ENCODE peak calls at places on chromosomes 6 and 20, in nine cellular contexts. M is endodermal cell, P is IMR-90, A is heart right ventricle, Y is ovary, T is pancreas, F is fibroblast of lung, E is PC-3, R is hepatocyte. G is an unnamed sample. For H3K4me1, the result is how much of the 10 kb centered on the place peaks cover.

GRCh38 chr6:146892613-146893401 is 294.0 kb downstream of the ADGB start:
- DNase-seq in Y (no peak), P (peak), F (peak), A (no peak), M (no peak), T (no peak), R (no peak), E (peak), G (no peak)

GRCh38 chr20:9052136-9052535 is 16.8 kb upstream of the PLCB4 start:
- DNase-seq in A (no peak), P (no peak), R (no peak), F (no peak), Y (no peak), E (no peak), T (no peak), M (no peak), G (no peak)

GRCh38 chr20:48166082-48166835 is 381.0 kb upstream of the SULF2 start:
- DNase-seq in P (no peak), E (peak), F (no peak), A (no peak), T (no peak), R (no peak), M (no peak), Y (no peak), G (no peak)

GRCh38 chr20:5002077-5002413 is 735 bp upstream of the SLC23A2 start:
- DNase-seq in T (peak), F (no peak), R (no peak), M (peak), P (no peak), E (no peak), Y (no peak), A (no peak), G (peak)

GRCh38 chr6:5507056-5507722 is 245.9 kb downstream of the FARS2 start:
- DNase-seq in P (no peak), R (no peak), M (no peak), A (no peak), E (no peak), T (no peak), Y (no peak), F (no peak), G (no peak)

GRCh38 chr6:33609444-33610034 is 11.6 kb upstream of the ITPR3 start:
- DNase-seq in T (no peak), A (peak), F (peak), M (no peak), E (peak), Y (no peak), R (no peak), P (peak), G (peak)

GRCh38 chr20:635028-635427 is 18.0 kb downstream of the SRXN1 start:
- DNase-seq in F (no peak), Y (no peak), E (no peak), M (no peak), T (no peak), R (no peak), A (no peak), P (no peak), G (no peak)

GRCh38 chr6:168983925-168984324 is 269.7 kb downstream of the THBS2 start:
- DNase-seq in A (no peak), M (no peak), T (no peak), E (no peak), F (no peak), Y (no peak), P (no peak), R (no peak), G (no peak)

GRCh38 chr6:132259070-132259469 is 142.2 kb downstream of the MOXD1 start:
- DNase-seq in E (peak), M (peak), T (no peak), R (peak), P (peak), F (peak), A (no peak), Y (no peak), G (no peak)

GRCh38 chr6:109455161-109455501 is 441 bp downstream of the MICAL1 start:
- DNase-seq in P (no peak), E (no peak), T (no peak), R (peak), F (peak), Y (peak), A (no peak), M (no peak), G (no peak)

GRCh38 chr6:160882741-160883340 is 108.7 kb upstream of the MAP3K4 start:
- DNase-seq in P (no peak), Y (no peak), E (no peak), F (peak), R (no peak), A (no peak), M (peak), T (no peak), G (no peak)

GRCh38 chr6:164612731-164613130 is 696.7 kb downstream of the C6orf118 start:
- DNase-seq in R (no peak), E (peak), A (no peak), Y (no peak), F (no peak), P (no peak), T (no peak), M (no peak), G (no peak)

GRCh38 chr20:19745106-19745505 is 13.0 kb upstream of the RIN2 start:
- DNase-seq in E (no peak), M (no peak), R (no peak), A (no peak), P (no peak), F (no peak), Y (no peak), T (no peak), G (no peak)

GRCh38 chr20:20737158-20737557 is 24.7 kb upstream of the RALGAPA2 start:
- DNase-seq in F (no peak), T (no peak), Y (no peak), P (no peak), A (no peak), E (no peak), R (no peak), M (no peak), G (no peak)

GRCh38 chr6:53029262-53029661 is 34.2 kb upstream of the GSTA4 start:
- DNase-seq in P (no peak), A (no peak), Y (no peak), T (no peak), F (no peak), E (no peak), M (no peak), R (no peak), G (no peak)

DNA sequence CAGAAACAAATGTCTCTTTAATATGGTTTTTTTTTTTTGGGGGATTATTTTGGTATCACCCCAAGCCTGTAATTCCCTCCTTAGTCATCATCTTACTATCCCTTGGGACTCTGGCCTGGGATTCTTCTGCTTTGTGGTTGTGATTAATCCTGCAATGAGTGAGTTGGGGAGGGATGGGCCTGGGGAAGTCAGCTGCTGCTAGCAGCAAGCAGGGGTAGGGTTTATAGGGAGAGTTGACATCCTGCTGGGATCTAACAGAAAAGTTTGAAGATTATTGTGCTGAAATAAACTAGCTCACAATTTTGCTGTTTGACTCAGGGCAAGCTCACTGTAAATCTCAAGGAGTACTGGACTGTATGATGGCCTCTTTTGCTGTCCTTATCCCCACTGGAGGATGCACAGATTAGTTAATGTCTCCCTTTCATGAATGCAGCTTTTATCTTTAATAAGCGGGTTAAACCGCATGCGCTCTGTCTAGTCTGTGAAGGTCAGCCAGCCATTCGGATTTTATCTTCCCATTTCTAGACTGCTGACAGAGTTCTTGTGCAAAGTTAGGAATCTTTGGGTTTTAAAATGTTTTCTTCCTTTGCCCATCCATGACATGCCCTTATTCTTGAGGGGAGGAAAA is 83.4 kb downstream of the JARID2 start:
- DNase-seq in T (no peak), R (no peak), E (peak), M (no peak), A (no peak), P (peak), F (peak), Y (no peak), G (no peak)
- H3K4me1 ChIP-seq in T (under half), R (under half), E (under half), M (under half), A (half or more), P (under half), F (under half), Y (under half), G (half or more)

GRCh38 chr20:17944854-17945474 is 23.6 kb downstream of the SNX5 start:
- DNase-seq in T (no peak), E (no peak), P (no peak), R (no peak), A (no peak), F (no peak), Y (no peak), M (no peak), G (no peak)

GRCh38 chr20:17946040-17946439 is 22.6 kb downstream of the SNX5 start:
- DNase-seq in M (no peak), A (no peak), F (no peak), E (no peak), P (no peak), Y (no peak), T (no peak), R (no peak), G (no peak)

GRCh38 chr20:17941826-17942196 is 26.8 kb downstream of the SNX5 start:
- DNase-seq in R (no peak), Y (no peak), E (no peak), P (no peak), F (no peak), T (no peak), A (no peak), M (no peak), G (no peak)

GRCh38 chr20:17941087-17941825 is 27.3 kb downstream of the SNX5 start:
- DNase-seq in Y (no peak), R (no peak), T (no peak), F (no peak), A (no peak), M (no peak), E (no peak), P (no peak), G (no peak)

DNA sequence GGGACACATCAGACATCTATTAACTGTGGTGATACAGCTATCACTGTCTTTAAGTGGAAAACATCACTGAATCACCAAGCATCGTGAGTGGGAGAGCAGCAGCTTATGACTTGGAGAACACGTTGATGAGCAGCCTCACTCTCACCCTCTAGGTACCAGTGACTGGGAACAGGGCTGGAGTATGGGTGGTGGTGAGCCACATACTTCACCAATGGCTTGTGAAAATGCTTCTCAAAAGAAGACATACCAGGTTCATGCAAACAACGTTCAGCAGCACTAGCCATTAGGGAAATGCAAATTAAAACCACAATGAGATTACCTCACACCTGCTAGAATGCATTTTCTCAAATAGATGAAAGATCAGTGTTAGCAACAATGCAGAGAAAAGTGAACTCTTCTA is 25.3 kb downstream of the SNX5 start:
- DNase-seq in P (no peak), R (no peak), Y (no peak), E (no peak), M (no peak), F (no peak), A (no peak), T (no peak), G (no peak)
- H3K4me1 ChIP-seq in P (under half), R (under half), Y (under half), E (under half), M (under half), F (under half), A (under half), T (under half), G (under half)

DNA sequence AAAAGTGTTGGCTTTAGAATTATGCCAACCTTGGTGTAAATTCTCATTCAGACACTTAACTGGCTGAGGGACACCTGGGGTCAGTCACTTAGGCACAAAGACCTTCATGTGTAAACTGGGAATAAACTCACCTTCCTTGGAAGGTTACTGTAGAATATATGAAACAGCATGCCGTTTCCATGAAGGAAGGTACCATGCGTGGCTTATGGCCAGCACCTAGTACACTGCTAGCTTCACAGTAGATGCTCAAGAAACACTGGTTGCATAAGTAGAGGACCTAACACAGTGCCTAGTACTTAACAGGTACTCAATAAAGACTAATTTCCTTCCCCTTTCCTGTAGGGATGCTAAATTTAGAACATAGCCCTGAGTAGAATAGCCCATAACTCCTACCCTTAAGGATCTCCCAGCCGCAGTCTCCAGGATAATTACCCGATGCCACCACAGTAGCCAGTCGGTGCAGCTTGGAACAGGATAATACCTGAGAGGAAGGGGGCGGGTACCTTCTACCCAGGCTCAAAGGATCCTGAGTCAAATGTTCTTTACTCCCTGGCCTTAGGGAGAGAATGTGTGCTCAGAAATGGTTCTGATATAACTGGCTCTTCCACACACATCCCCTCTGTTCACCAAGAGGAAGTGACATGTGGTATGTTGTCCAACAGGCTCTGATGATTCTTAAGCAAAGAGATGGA is 3.6 kb downstream of the BCL2L1 start:
- DNase-seq in R (peak), M (no peak), P (no peak), A (no peak), F (no peak), E (peak), T (no peak), Y (no peak), G (no peak)
- H3K4me1 ChIP-seq in R (under half), M (under half), P (under half), A (half or more), F (under half), E (half or more), T (under half), Y (under half), G (half or more)

GRCh38 chr6:34654061-34654460 is 42.5 kb downstream of the ILRUN start:
- DNase-seq in E (no peak), A (no peak), R (no peak), P (no peak), F (no peak), Y (no peak), T (no peak), M (no peak), G (no peak)

GRCh38 chr6:34658605-34659218 is 37.9 kb downstream of the ILRUN start:
- DNase-seq in T (no peak), F (no peak), A (no peak), P (no peak), E (no peak), Y (no peak), M (no peak), R (no peak), G (no peak)

GRCh38 chr6:34657037-34657306 is 39.6 kb downstream of the ILRUN start:
- DNase-seq in E (no peak), Y (no peak), P (no peak), T (no peak), A (no peak), F (no peak), M (no peak), R (peak), G (no peak)

GRCh38 chr6:34657307-34657978 is 39.1 kb downstream of the ILRUN start:
- DNase-seq in P (peak), E (peak), F (peak), T (peak), A (no peak), M (no peak), Y (no peak), R (peak), G (no peak)

DNA sequence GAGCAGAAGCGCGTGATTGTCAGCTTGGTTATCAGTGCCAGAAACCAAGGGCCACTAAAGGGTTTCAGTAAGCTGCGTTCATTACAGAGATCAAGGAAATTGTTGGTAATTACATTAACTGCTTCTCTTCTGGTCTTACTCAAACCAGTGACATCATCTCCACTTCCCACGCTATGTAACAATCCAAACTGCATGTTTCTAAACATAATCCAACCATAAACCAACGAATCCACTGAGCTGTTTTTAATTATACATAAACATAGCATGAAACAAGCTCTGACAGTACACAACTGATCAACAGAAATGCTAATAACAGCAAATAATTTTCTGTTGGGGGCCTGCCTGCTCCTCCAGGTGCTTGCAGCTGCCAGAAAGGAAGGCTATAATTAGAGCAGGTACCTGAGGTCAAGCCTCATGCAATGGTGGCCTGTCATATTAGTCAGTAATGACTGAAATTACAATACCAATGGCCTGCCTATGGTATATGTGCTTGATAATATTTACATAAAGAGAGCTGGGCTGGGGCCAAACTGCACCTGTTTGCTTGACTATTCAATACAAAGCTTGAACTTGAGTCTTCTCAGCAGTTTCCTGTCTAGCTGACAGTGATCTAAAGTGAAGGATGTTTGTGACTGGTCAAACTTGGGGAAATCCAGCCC is 40.1 kb downstream of the ILRUN start:
- DNase-seq in Y (no peak), F (peak), A (no peak), P (peak), M (no peak), T (no peak), E (peak), R (peak), G (no peak)
- H3K4me1 ChIP-seq in Y (under half), F (under half), A (half or more), P (under half), M (under half), T (under half), E (under half), R (under half), G (half or more)

DNA sequence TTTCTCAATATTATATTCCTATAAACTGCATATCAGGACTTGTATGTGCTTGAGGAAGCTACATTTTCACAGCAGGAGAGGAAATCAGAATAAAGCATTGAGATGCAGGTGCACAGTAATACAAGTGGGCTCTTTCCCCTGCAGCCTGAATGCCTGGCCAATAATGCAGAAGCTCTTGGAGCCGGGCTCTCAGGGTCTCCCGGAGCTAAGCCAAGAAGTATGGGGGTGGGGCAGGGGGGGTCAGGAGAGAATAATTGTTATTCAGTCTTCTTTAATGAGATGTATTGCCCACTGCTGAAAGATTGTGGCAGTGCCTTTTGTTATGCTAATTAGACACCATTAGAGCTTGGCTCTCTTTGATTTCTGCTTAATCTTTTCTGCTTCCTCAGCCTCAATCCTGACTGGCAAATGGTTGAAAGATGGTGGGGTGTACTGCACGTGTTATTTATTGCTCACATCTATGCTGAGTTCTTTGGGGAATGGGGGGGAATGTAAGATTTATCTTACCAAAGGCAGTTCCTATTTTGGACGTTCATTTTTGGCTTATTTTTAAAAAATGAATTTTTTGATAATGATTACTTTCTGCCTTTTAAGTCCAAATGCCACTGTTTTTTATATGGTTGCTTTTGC is 407.6 kb upstream of the SOX4 start:
- DNase-seq in E (no peak), P (no peak), F (no peak), M (peak), T (no peak), Y (no peak), A (no peak), R (no peak), G (no peak)
- H3K4me1 ChIP-seq in E (under half), P (under half), F (under half), M (under half), T (under half), Y (under half), A (under half), R (under half), G (under half)

DNA sequence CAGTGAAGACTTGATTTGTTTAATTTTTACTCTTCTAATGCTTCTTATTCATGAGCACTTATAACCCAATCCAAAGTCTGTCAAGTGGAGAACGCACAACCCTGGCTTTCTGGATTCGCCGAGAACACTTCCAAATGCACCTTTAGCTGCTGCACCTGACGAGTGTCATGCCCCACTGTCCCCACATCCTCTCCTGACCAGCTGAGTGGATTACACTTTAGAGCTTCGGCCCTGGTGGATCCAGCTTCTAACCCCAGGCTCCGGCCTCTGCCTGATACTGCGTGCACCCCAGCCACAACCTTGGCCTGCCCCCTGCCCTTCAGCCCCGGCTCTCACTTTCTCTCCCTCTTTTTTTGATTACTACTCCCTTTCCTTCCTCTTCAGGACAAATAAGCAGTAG is 258.8 kb downstream of the TMEM242 start:
- DNase-seq in A (no peak), T (no peak), E (no peak), Y (no peak), P (no peak), R (no peak), F (no peak), M (no peak), G (no peak)
- H3K4me1 ChIP-seq in A (half or more), T (under half), E (under half), Y (under half), P (under half), R (under half), F (under half), M (under half), G (half or more)